ENCODE peak calls at places on chromosomes 11 and 22, in nine cellular contexts. One of them, this sample, is unnamed.

GRCh38 chr22:32202539-32203180 is 2.2 kb downstream of the RFPL2 start:
- DNase-seq in uterus: no peak
- DNase-seq in MCF 10A: peak; percentile 64
- DNase-seq in left ventricle myocardium inferior: peak; percentile 26
- DNase-seq in type B pancreatic cell: no peak
- DNase-seq in neural progenitor cell: peak; percentile 76
- DNase-seq in CD4-positive, alpha-beta T cell: peak; percentile 41
- DNase-seq in HFFc6: peak; percentile 44
- DNase-seq in fibroblast of the aortic adventitia: peak; percentile 15
- DNase-seq in this sample: no peak

GRCh38 chr11:98862169-98862568 is 158.6 kb upstream of the CNTN5 start:
- DNase-seq in uterus: no peak
- DNase-seq in MCF 10A: no peak
- DNase-seq in left ventricle myocardium inferior: no peak
- DNase-seq in type B pancreatic cell: no peak
- DNase-seq in neural progenitor cell: no peak
- DNase-seq in CD4-positive, alpha-beta T cell: no peak
- DNase-seq in HFFc6: no peak
- DNase-seq in fibroblast of the aortic adventitia: no peak
- DNase-seq in this sample: no peak

GRCh38 chr11:71391786-71392185 is 56.4 kb downstream of the DHCR7 start:
- DNase-seq in uterus: no peak
- DNase-seq in MCF 10A: no peak
- DNase-seq in left ventricle myocardium inferior: no peak
- DNase-seq in type B pancreatic cell: no peak
- DNase-seq in neural progenitor cell: no peak
- DNase-seq in CD4-positive, alpha-beta T cell: no peak
- DNase-seq in HFFc6: no peak
- DNase-seq in fibroblast of the aortic adventitia: peak; percentile 3
- DNase-seq in this sample: no peak

GRCh38 chr22:46287873-46288751 is 8.6 kb upstream of the GTSE1 start:
- DNase-seq in uterus: no peak
- DNase-seq in MCF 10A: no peak
- DNase-seq in left ventricle myocardium inferior: peak; percentile 51
- DNase-seq in type B pancreatic cell: no peak
- DNase-seq in neural progenitor cell: no peak
- DNase-seq in CD4-positive, alpha-beta T cell: no peak
- DNase-seq in HFFc6: no peak
- DNase-seq in fibroblast of the aortic adventitia: no peak
- DNase-seq in this sample: no peak

GRCh38 chr11:47928426-47928825 is 51.9 kb upstream of the PTPRJ start:
- DNase-seq in uterus: no peak
- DNase-seq in MCF 10A: no peak
- DNase-seq in left ventricle myocardium inferior: no peak
- DNase-seq in type B pancreatic cell: no peak
- DNase-seq in neural progenitor cell: no peak
- DNase-seq in CD4-positive, alpha-beta T cell: no peak
- DNase-seq in HFFc6: no peak
- DNase-seq in fibroblast of the aortic adventitia: no peak
- DNase-seq in this sample: no peak

GRCh38 chr22:42937164-42937854 is 77.6 kb downstream of the PACSIN2 start:
- DNase-seq in uterus: peak; percentile 34
- DNase-seq in MCF 10A: peak; percentile 87
- DNase-seq in left ventricle myocardium inferior: no peak
- DNase-seq in type B pancreatic cell: no peak
- DNase-seq in neural progenitor cell: no peak
- DNase-seq in CD4-positive, alpha-beta T cell: no peak
- DNase-seq in HFFc6: peak; percentile 82
- DNase-seq in fibroblast of the aortic adventitia: peak; percentile 73
- DNase-seq in this sample: no peak

GRCh38 chr11:13098067-13098466 is 89.0 kb downstream of the RASSF10 start:
- DNase-seq in uterus: no peak
- DNase-seq in MCF 10A: peak; percentile 97
- DNase-seq in left ventricle myocardium inferior: no peak
- DNase-seq in type B pancreatic cell: no peak
- DNase-seq in neural progenitor cell: peak; percentile 75
- DNase-seq in CD4-positive, alpha-beta T cell: no peak
- DNase-seq in HFFc6: no peak
- DNase-seq in fibroblast of the aortic adventitia: peak; percentile 26
- DNase-seq in this sample: no peak

GRCh38 chr11:120694706-120695105 is 183.2 kb downstream of the GRIK4 start:
- DNase-seq in uterus: no peak
- DNase-seq in MCF 10A: no peak
- DNase-seq in left ventricle myocardium inferior: no peak
- DNase-seq in type B pancreatic cell: no peak
- DNase-seq in neural progenitor cell: no peak
- DNase-seq in CD4-positive, alpha-beta T cell: no peak
- DNase-seq in HFFc6: no peak
- DNase-seq in fibroblast of the aortic adventitia: no peak
- DNase-seq in this sample: no peak

DNA sequence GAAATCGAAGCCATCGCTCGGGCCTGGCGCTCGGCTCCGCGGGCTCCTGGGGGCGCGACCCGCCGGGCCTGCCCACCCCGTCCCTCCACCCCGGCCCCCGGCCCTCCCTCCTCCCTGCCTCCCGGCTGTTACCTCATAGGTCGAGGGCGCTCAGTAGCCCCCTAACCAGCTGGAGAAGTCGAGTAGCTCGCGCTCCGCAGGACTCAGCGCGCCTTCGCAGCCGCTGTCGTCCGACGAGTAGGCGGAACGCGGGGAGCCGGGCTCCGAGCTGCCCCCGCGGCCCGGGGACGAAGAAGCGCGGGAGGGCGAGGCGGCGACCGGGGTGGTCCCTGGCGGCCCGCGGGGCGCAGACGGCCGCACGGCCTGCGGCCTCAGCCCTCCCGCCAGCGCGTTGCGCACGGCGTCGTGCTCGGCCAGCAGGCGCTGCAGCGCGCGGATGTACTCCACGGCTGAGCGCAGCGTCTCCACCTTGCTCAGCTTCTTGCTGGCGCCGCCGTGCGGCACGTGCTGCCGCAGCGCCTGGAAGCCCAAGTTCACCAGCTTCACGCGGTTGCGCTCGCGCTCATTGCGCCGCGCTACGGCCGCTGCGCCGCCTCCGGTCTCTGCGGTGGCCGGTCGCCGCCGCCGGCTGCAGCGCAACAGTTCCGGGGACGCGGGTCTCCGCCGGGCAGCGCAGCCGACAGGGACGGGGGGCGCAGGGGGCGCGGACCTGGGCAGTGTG is 627 bp downstream of the ASCL2 start:
- DNase-seq in uterus: peak; percentile 53
- DNase-seq in MCF 10A: no peak
- DNase-seq in left ventricle myocardium inferior: no peak
- DNase-seq in type B pancreatic cell: peak; percentile 82
- DNase-seq in neural progenitor cell: peak; percentile 87
- DNase-seq in CD4-positive, alpha-beta T cell: no peak
- DNase-seq in HFFc6: no peak
- DNase-seq in fibroblast of the aortic adventitia: peak; percentile 29
- DNase-seq in this sample: peak; percentile 14
- TF ChIP-seq CTCF in uterus: peak; percentile 33
- TF ChIP-seq CTCF in MCF 10A: no peak
- TF ChIP-seq CTCF in left ventricle myocardium inferior: no peak
- TF ChIP-seq CTCF in type B pancreatic cell: peak; percentile 57
- TF ChIP-seq CTCF in neural progenitor cell: peak; percentile 45
- TF ChIP-seq CTCF in CD4-positive, alpha-beta T cell: no peak
- TF ChIP-seq CTCF in HFFc6: no peak
- TF ChIP-seq CTCF in fibroblast of the aortic adventitia: no peak
- TF ChIP-seq CTCF in this sample: no peak

GRCh38 chr11:14411818-14412217 is 52.8 kb upstream of the RRAS2 start:
- DNase-seq in uterus: no peak
- DNase-seq in MCF 10A: peak; percentile 96
- DNase-seq in left ventricle myocardium inferior: peak; percentile 18
- DNase-seq in type B pancreatic cell: no peak
- DNase-seq in neural progenitor cell: no peak
- DNase-seq in CD4-positive, alpha-beta T cell: no peak
- DNase-seq in HFFc6: peak; percentile 85
- DNase-seq in fibroblast of the aortic adventitia: peak; percentile 93
- DNase-seq in this sample: peak; percentile 51

GRCh38 chr11:14414470-14415461 is 55.8 kb upstream of the RRAS2 start:
- DNase-seq in uterus: no peak
- DNase-seq in MCF 10A: no peak
- DNase-seq in left ventricle myocardium inferior: no peak
- DNase-seq in type B pancreatic cell: no peak
- DNase-seq in neural progenitor cell: no peak
- DNase-seq in CD4-positive, alpha-beta T cell: peak; percentile 52
- DNase-seq in HFFc6: no peak
- DNase-seq in fibroblast of the aortic adventitia: no peak
- DNase-seq in this sample: no peak

GRCh38 chr11:14409891-14410290 is 50.9 kb upstream of the RRAS2 start:
- DNase-seq in uterus: no peak
- DNase-seq in MCF 10A: peak; percentile 62
- DNase-seq in left ventricle myocardium inferior: no peak
- DNase-seq in type B pancreatic cell: no peak
- DNase-seq in neural progenitor cell: no peak
- DNase-seq in CD4-positive, alpha-beta T cell: no peak
- DNase-seq in HFFc6: no peak
- DNase-seq in fibroblast of the aortic adventitia: no peak
- DNase-seq in this sample: no peak

GRCh38 chr11:14417186-14417585 is 58.2 kb upstream of the RRAS2 start:
- DNase-seq in uterus: no peak
- DNase-seq in MCF 10A: no peak
- DNase-seq in left ventricle myocardium inferior: no peak
- DNase-seq in type B pancreatic cell: no peak
- DNase-seq in neural progenitor cell: no peak
- DNase-seq in CD4-positive, alpha-beta T cell: no peak
- DNase-seq in HFFc6: no peak
- DNase-seq in fibroblast of the aortic adventitia: peak; percentile 69
- DNase-seq in this sample: no peak

GRCh38 chr11:14413307-14414072 is 54.5 kb upstream of the RRAS2 start:
- DNase-seq in uterus: peak; percentile 59
- DNase-seq in MCF 10A: peak; percentile 47
- DNase-seq in left ventricle myocardium inferior: peak; percentile 40
- DNase-seq in type B pancreatic cell: no peak
- DNase-seq in neural progenitor cell: peak; percentile 67
- DNase-seq in CD4-positive, alpha-beta T cell: no peak
- DNase-seq in HFFc6: peak; percentile 35
- DNase-seq in fibroblast of the aortic adventitia: peak; percentile 82
- DNase-seq in this sample: no peak
- TF ChIP-seq CTCF in uterus: peak; percentile 34
- TF ChIP-seq CTCF in MCF 10A: no peak
- TF ChIP-seq CTCF in left ventricle myocardium inferior: peak; percentile 51
- TF ChIP-seq CTCF in type B pancreatic cell: peak; percentile 63
- TF ChIP-seq CTCF in neural progenitor cell: peak; percentile 57
- TF ChIP-seq CTCF in CD4-positive, alpha-beta T cell: no peak
- TF ChIP-seq CTCF in HFFc6: peak; percentile 74
- TF ChIP-seq CTCF in fibroblast of the aortic adventitia: peak; percentile 58
- TF ChIP-seq CTCF in this sample: no peak

GRCh38 chr11:46295312-46295995 is 18.0 kb downstream of the CREB3L1 start:
- DNase-seq in uterus: peak; percentile 80
- DNase-seq in MCF 10A: peak; percentile 72
- DNase-seq in left ventricle myocardium inferior: peak; percentile 81
- DNase-seq in type B pancreatic cell: peak; percentile 90
- DNase-seq in neural progenitor cell: peak; percentile 95
- DNase-seq in CD4-positive, alpha-beta T cell: peak; percentile 78
- DNase-seq in HFFc6: peak; percentile 73
- DNase-seq in fibroblast of the aortic adventitia: peak; percentile 66
- DNase-seq in this sample: peak; percentile 46

GRCh38 chr11:46294365-46295309 is 17.2 kb downstream of the CREB3L1 start:
- DNase-seq in uterus: peak; percentile 61
- DNase-seq in MCF 10A: peak; percentile 31
- DNase-seq in left ventricle myocardium inferior: no peak
- DNase-seq in type B pancreatic cell: no peak
- DNase-seq in neural progenitor cell: peak; percentile 85
- DNase-seq in CD4-positive, alpha-beta T cell: no peak
- DNase-seq in HFFc6: peak; percentile 97
- DNase-seq in fibroblast of the aortic adventitia: peak; percentile 77
- DNase-seq in this sample: no peak

GRCh38 chr11:46295996-46296519 is 18.6 kb downstream of the CREB3L1 start:
- DNase-seq in uterus: no peak
- DNase-seq in MCF 10A: no peak
- DNase-seq in left ventricle myocardium inferior: no peak
- DNase-seq in type B pancreatic cell: no peak
- DNase-seq in neural progenitor cell: no peak
- DNase-seq in CD4-positive, alpha-beta T cell: no peak
- DNase-seq in HFFc6: no peak
- DNase-seq in fibroblast of the aortic adventitia: no peak
- DNase-seq in this sample: no peak

GRCh38 chr11:46298699-46299424 is 21.4 kb downstream of the CREB3L1 start:
- DNase-seq in uterus: no peak
- DNase-seq in MCF 10A: peak; percentile 84
- DNase-seq in left ventricle myocardium inferior: no peak
- DNase-seq in type B pancreatic cell: no peak
- DNase-seq in neural progenitor cell: no peak
- DNase-seq in CD4-positive, alpha-beta T cell: no peak
- DNase-seq in HFFc6: peak; percentile 84
- DNase-seq in fibroblast of the aortic adventitia: peak; percentile 90
- DNase-seq in this sample: no peak

DNA sequence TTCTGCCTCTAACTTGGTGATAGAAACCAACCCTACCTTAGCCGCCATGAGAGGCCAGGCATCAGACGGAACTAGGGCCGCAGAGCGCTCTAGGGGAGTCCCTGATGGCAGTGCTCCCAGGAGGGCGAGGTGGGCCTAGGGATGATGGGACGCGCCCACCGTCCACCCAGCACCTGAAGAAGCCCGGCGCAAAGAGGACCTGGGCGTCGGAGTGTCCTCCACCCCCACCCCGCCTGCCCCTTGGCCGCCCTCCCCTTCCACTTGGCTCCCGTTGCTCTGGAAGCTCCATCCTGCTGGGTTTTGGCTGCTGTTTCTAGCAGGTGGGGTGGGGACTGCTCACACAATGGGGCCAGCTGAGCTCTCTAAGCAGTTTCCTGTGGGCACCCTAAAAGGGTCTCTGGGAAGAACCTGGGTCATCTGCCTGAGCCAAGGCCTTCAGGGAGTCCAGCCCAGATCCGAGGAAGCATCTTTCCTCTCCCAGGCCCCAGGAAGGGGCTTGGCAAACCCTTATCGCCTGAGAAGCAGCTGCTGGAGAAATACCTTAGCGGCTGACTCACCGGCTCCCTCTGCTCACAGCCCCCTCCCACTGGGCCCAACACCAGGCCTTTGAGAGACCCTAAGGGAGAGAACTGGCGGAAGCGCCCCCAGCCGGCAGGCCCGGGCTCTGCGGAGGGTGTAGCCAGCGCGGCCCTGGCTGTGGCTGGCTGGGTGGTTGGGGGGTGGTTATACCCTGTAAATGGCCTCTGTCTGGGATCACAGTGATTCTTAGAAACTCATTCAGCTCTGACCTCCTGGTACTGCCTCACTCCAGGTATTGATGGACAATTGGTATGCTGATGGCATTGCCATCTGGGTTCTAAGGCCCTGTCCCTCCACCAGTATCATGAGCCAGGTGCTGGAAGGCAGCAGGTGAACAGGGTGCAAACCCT is 19.3 kb downstream of the CREB3L1 start:
- DNase-seq in uterus: peak; percentile 86
- DNase-seq in MCF 10A: no peak
- DNase-seq in left ventricle myocardium inferior: peak; percentile 57
- DNase-seq in type B pancreatic cell: peak; percentile 79
- DNase-seq in neural progenitor cell: peak; percentile 92
- DNase-seq in CD4-positive, alpha-beta T cell: no peak
- DNase-seq in HFFc6: peak; percentile 81
- DNase-seq in fibroblast of the aortic adventitia: peak; percentile 97
- DNase-seq in this sample: no peak
- TF ChIP-seq CTCF in uterus: peak; percentile 48
- TF ChIP-seq CTCF in MCF 10A: no peak
- TF ChIP-seq CTCF in left ventricle myocardium inferior: peak; percentile 63
- TF ChIP-seq CTCF in type B pancreatic cell: peak; percentile 62
- TF ChIP-seq CTCF in neural progenitor cell: peak; percentile 83
- TF ChIP-seq CTCF in CD4-positive, alpha-beta T cell: no peak
- TF ChIP-seq CTCF in HFFc6: peak; percentile 83
- TF ChIP-seq CTCF in fibroblast of the aortic adventitia: peak; percentile 85
- TF ChIP-seq CTCF in this sample: no peak

GRCh38 chr11:114179234-114179941 is 116.8 kb upstream of the NNMT start:
- DNase-seq in uterus: peak; percentile 84
- DNase-seq in MCF 10A: peak; percentile 96
- DNase-seq in left ventricle myocardium inferior: peak; percentile 83
- DNase-seq in type B pancreatic cell: no peak
- DNase-seq in neural progenitor cell: no peak
- DNase-seq in CD4-positive, alpha-beta T cell: no peak
- DNase-seq in HFFc6: no peak
- DNase-seq in fibroblast of the aortic adventitia: peak; percentile 37
- DNase-seq in this sample: no peak

GRCh38 chr11:114178656-114179055 is 117.5 kb upstream of the NNMT start:
- DNase-seq in uterus: no peak
- DNase-seq in MCF 10A: no peak
- DNase-seq in left ventricle myocardium inferior: no peak
- DNase-seq in type B pancreatic cell: no peak
- DNase-seq in neural progenitor cell: no peak
- DNase-seq in CD4-positive, alpha-beta T cell: no peak
- DNase-seq in HFFc6: no peak
- DNase-seq in fibroblast of the aortic adventitia: no peak
- DNase-seq in this sample: no peak

GRCh38 chr11:114181195-114181594 is 115.0 kb upstream of the NNMT start:
- DNase-seq in uterus: no peak
- DNase-seq in MCF 10A: no peak
- DNase-seq in left ventricle myocardium inferior: no peak
- DNase-seq in type B pancreatic cell: no peak
- DNase-seq in neural progenitor cell: no peak
- DNase-seq in CD4-positive, alpha-beta T cell: no peak
- DNase-seq in HFFc6: no peak
- DNase-seq in fibroblast of the aortic adventitia: no peak
- DNase-seq in this sample: no peak

GRCh38 chr11:114181752-114182151 is 114.4 kb upstream of the NNMT start:
- DNase-seq in uterus: no peak
- DNase-seq in MCF 10A: no peak
- DNase-seq in left ventricle myocardium inferior: no peak
- DNase-seq in type B pancreatic cell: no peak
- DNase-seq in neural progenitor cell: no peak
- DNase-seq in CD4-positive, alpha-beta T cell: no peak
- DNase-seq in HFFc6: no peak
- DNase-seq in fibroblast of the aortic adventitia: no peak
- DNase-seq in this sample: no peak

DNA sequence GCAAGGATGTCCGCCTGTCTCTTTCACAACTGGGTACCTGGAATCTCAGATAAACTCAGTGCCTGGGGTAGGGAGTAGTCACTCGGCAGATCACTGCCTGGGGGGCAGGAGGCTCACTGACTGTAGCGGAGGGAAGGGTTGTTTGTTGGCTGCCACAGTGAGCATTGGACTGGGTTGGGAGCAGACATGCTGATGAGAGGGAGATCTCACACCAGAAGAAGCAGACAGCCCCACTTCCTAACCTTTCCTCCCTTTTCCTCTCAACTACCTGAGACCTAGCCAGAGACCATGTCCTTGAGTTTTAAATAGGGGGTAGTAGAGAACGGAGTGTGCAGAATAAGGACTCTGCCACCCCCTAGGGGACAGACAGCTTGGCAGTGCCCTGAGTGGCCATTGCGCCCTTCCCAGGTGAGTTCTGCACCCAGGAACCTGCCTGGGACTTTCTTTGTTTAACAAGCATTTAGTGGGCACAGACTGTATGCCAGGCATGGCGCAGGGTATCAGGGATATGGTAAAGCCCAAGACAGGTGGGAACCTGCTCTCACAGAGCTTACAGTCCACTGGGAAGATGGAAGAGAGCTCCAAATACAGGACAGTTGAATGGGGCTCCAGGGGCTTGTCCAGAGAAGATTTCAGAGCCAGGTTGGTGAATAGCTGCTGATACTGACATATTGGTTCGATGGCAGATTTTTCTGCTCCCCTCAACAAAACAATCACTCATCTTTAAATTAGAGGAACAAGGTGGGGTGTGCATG is 115.7 kb upstream of the NNMT start:
- DNase-seq in uterus: no peak
- DNase-seq in MCF 10A: peak; percentile 61
- DNase-seq in left ventricle myocardium inferior: no peak
- DNase-seq in type B pancreatic cell: no peak
- DNase-seq in neural progenitor cell: peak; percentile 45
- DNase-seq in CD4-positive, alpha-beta T cell: no peak
- DNase-seq in HFFc6: no peak
- DNase-seq in fibroblast of the aortic adventitia: peak; percentile 20
- DNase-seq in this sample: no peak
- TF ChIP-seq CTCF in uterus: peak; percentile 43
- TF ChIP-seq CTCF in MCF 10A: peak; percentile 70
- TF ChIP-seq CTCF in left ventricle myocardium inferior: peak; percentile 71
- TF ChIP-seq CTCF in type B pancreatic cell: peak; percentile 49
- TF ChIP-seq CTCF in neural progenitor cell: peak; percentile 53
- TF ChIP-seq CTCF in CD4-positive, alpha-beta T cell: peak; percentile 19
- TF ChIP-seq CTCF in HFFc6: peak; percentile 68
- TF ChIP-seq CTCF in fibroblast of the aortic adventitia: peak; percentile 43
- TF ChIP-seq CTCF in this sample: no peak